ENCODE peak calls at places on chromosomes 1 and 21, in seven cellular contexts. O is pancreas; E is substantia nigra; B is ovary; D is activated naive CD4-positive, alpha-beta T cell treated with anti-CD3 and anti-CD28 coated beads, Interleukin-2, amount 50 U/mL, for 16 hours; V is activated T-helper 1 cell treated with Interleukin-2 at 50 U/mL for 16 hours; U is right cardiac atrium. C is an unnamed sample.

GRCh38 chr1:109808703-109809102 is 45.0 kb upstream of the EPS8L3 start:
- DNase-seq in O (no peak), E (no peak), B (no peak), D (no peak), V (no peak), U (peak; percentile 12), C (no peak)

GRCh38 chr1:107879927-107880326 is 85.1 kb downstream of the VAV3 start:
- DNase-seq in O (no peak), E (no peak), B (no peak), D (no peak), V (no peak), U (no peak), C (no peak)

GRCh38 chr1:203041351-203041932 is 15.2 kb downstream of the PPFIA4 start:
- DNase-seq in O (no peak), E (no peak), B (no peak), D (no peak), V (no peak), U (no peak), C (no peak)

GRCh38 chr21:44752701-44753235 is 41.4 kb upstream of the TSPEAR start:
- DNase-seq in O (no peak), E (no peak), B (no peak), D (no peak), V (no peak), U (no peak), C (no peak)

GRCh38 chr1:152169356-152170025 is 10.5 kb upstream of the RPTN start:
- DNase-seq in O (no peak), E (no peak), B (no peak), D (no peak), V (no peak), U (no peak), C (no peak)

GRCh38 chr1:1283821-1284220 is 3.6 kb downstream of the SCNN1D start:
- DNase-seq in O (no peak), E (no peak), B (no peak), D (no peak), V (no peak), U (no peak), C (no peak)

GRCh38 chr21:32867587-32867986 is 96.0 kb upstream of the PAXBP1 start:
- DNase-seq in O (no peak), E (no peak), B (no peak), D (no peak), V (no peak), U (no peak), C (no peak)

GRCh38 chr1:9605946-9606455 is 17.3 kb downstream of the TMEM201 start:
- DNase-seq in O (no peak), E (no peak), B (no peak), D (no peak), V (no peak), U (peak; percentile 33), C (no peak)

GRCh38 chr21:42279888-42280287 is 35.3 kb downstream of the TFF3 start:
- DNase-seq in O (no peak), E (no peak), B (no peak), D (no peak), V (no peak), U (peak; percentile 16), C (no peak)

GRCh38 chr1:41282679-41283317 is 40.7 kb upstream of the SCMH1 start:
- DNase-seq in O (no peak), E (no peak), B (peak; percentile 52), D (peak; percentile 23), V (no peak), U (peak; percentile 64), C (peak; percentile 20)

GRCh38 chr1:246875041-246876026 is 56.4 kb downstream of the AHCTF1 start:
- DNase-seq in O (no peak), E (no peak), B (no peak), D (no peak), V (no peak), U (no peak), C (no peak)

GRCh38 chr1:216818284-216818683 is 95.1 kb upstream of the ESRRG start:
- DNase-seq in O (no peak), E (no peak), B (no peak), D (no peak), V (no peak), U (no peak), C (no peak)

GRCh38 chr1:15089244-15089992 is 64.1 kb upstream of the TMEM51 start:
- DNase-seq in O (no peak), E (no peak), B (no peak), D (no peak), V (no peak), U (no peak), C (no peak)

GRCh38 chr21:41234574-41234973 is 66.6 kb downstream of the BACE2 start:
- DNase-seq in O (no peak), E (no peak), B (no peak), D (no peak), V (no peak), U (no peak), C (no peak)

GRCh38 chr1:66993076-66993475 is 60.9 kb downstream of the SLC35D1 start:
- DNase-seq in O (no peak), E (no peak), B (no peak), D (no peak), V (no peak), U (no peak), C (no peak)

GRCh38 chr1:9417695-9418094 is 121.6 kb upstream of the SLC25A33 start:
- DNase-seq in O (no peak), E (no peak), B (no peak), D (no peak), V (no peak), U (no peak), C (no peak)

GRCh38 chr1:181262069-181262468 is 173.6 kb downstream of the IER5 start:
- DNase-seq in O (no peak), E (no peak), B (no peak), D (no peak), V (no peak), U (no peak), C (no peak)

GRCh38 chr1:34013136-34013535 is 149.3 kb downstream of the HMGB4 start:
- DNase-seq in O (no peak), E (no peak), B (no peak), D (no peak), V (no peak), U (no peak), C (no peak)

GRCh38 chr1:20507248-20507563 is 745 bp downstream of the MUL1 start:
- DNase-seq in O (no peak), E (no peak), B (no peak), D (no peak), V (no peak), U (no peak), C (no peak)

GRCh38 chr1:155013632-155014031 is 11.0 kb downstream of the ZBTB7B start:
- DNase-seq in O (no peak), E (no peak), B (peak; percentile 33), D (peak; percentile 20), V (peak; percentile 42), U (no peak), C (no peak)

GRCh38 chr1:17617787-17618557 is 78.5 kb downstream of the ARHGEF10L start:
- DNase-seq in O (peak; percentile 38), E (no peak), B (no peak), D (no peak), V (no peak), U (peak; percentile 85), C (no peak)

GRCh38 chr21:29645666-29646553 is 293.9 kb downstream of the GRIK1 start:
- DNase-seq in O (no peak), E (no peak), B (no peak), D (no peak), V (no peak), U (no peak), C (no peak)

GRCh38 chr1:156598731-156599432 is 2.4 kb downstream of the GPATCH4 start:
- DNase-seq in O (no peak), E (no peak), B (no peak), D (no peak), V (no peak), U (no peak), C (no peak)

GRCh38 chr1:3732747-3733602 is 19.3 kb upstream of the CCDC27 start:
- DNase-seq in O (no peak), E (no peak), B (peak; percentile 21), D (no peak), V (no peak), U (no peak), C (no peak)

GRCh38 chr1:79293611-79294010 is 287.1 kb upstream of the ADGRL4 start:
- DNase-seq in O (no peak), E (no peak), B (no peak), D (no peak), V (no peak), U (no peak), C (no peak)

GRCh38 chr1:1321477-1321876 is 3.0 kb downstream of the INTS11 start:
- DNase-seq in O (no peak), E (no peak), B (no peak), D (no peak), V (no peak), U (no peak), C (no peak)